ENCODE peak calls at places on chromosome 11, in nine cellular contexts. One of them, this sample, is unnamed.

GRCh38 chr11:46876471-46876870 is 30.4 kb upstream of the CKAP5 start:
- DNase-seq in SJSA1: no peak
- DNase-seq in AG04450: no peak
- DNase-seq in myocyte: no peak
- DNase-seq in nephron progenitor cell: no peak
- DNase-seq in brain microvascular endothelial cell: no peak
- DNase-seq in NCI-H748 treated with DMSO at 0.1 percent for 48 hours: no peak
- DNase-seq in CD4-positive, alpha-beta T cell: no peak
- DNase-seq in stimulated activated CD4-positive, alpha-beta T cell treated with anti-CD3 and anti-CD28 coated beads, Interleukin-4, amount 100 ng/mL, for 1 hour: no peak
- DNase-seq in this sample: no peak

GRCh38 chr11:10305964-10306918 is 1.4 kb downstream of the ADM start:
- DNase-seq in SJSA1: no peak
- DNase-seq in AG04450: no peak
- DNase-seq in myocyte: peak
- DNase-seq in nephron progenitor cell: peak
- DNase-seq in brain microvascular endothelial cell: no peak
- DNase-seq in NCI-H748 treated with DMSO at 0.1 percent for 48 hours: no peak
- DNase-seq in CD4-positive, alpha-beta T cell: no peak
- DNase-seq in stimulated activated CD4-positive, alpha-beta T cell treated with anti-CD3 and anti-CD28 coated beads, Interleukin-4, amount 100 ng/mL, for 1 hour: peak
- DNase-seq in this sample: no peak

GRCh38 chr11:106986261-106986660 is 32.0 kb downstream of the GUCY1A2 start:
- DNase-seq in SJSA1: no peak
- DNase-seq in AG04450: no peak
- DNase-seq in myocyte: no peak
- DNase-seq in nephron progenitor cell: no peak
- DNase-seq in brain microvascular endothelial cell: peak
- DNase-seq in NCI-H748 treated with DMSO at 0.1 percent for 48 hours: no peak
- DNase-seq in CD4-positive, alpha-beta T cell: no peak
- DNase-seq in stimulated activated CD4-positive, alpha-beta T cell treated with anti-CD3 and anti-CD28 coated beads, Interleukin-4, amount 100 ng/mL, for 1 hour: no peak
- DNase-seq in this sample: peak

GRCh38 chr11:79501688-79502087 is 60.9 kb upstream of the TENM4 start:
- DNase-seq in SJSA1: no peak
- DNase-seq in AG04450: no peak
- DNase-seq in myocyte: no peak
- DNase-seq in nephron progenitor cell: no peak
- DNase-seq in brain microvascular endothelial cell: no peak
- DNase-seq in NCI-H748 treated with DMSO at 0.1 percent for 48 hours: no peak
- DNase-seq in CD4-positive, alpha-beta T cell: no peak
- DNase-seq in stimulated activated CD4-positive, alpha-beta T cell treated with anti-CD3 and anti-CD28 coated beads, Interleukin-4, amount 100 ng/mL, for 1 hour: no peak
- DNase-seq in this sample: no peak

GRCh38 chr11:8055111-8055835 is 25.7 kb upstream of the TUB start:
- DNase-seq in SJSA1: no peak
- DNase-seq in AG04450: no peak
- DNase-seq in myocyte: no peak
- DNase-seq in nephron progenitor cell: no peak
- DNase-seq in brain microvascular endothelial cell: no peak
- DNase-seq in NCI-H748 treated with DMSO at 0.1 percent for 48 hours: no peak
- DNase-seq in CD4-positive, alpha-beta T cell: no peak
- DNase-seq in stimulated activated CD4-positive, alpha-beta T cell treated with anti-CD3 and anti-CD28 coated beads, Interleukin-4, amount 100 ng/mL, for 1 hour: no peak
- DNase-seq in this sample: peak

GRCh38 chr11:70036971-70037882 is 40.9 kb upstream of the ANO1 start:
- DNase-seq in SJSA1: no peak
- DNase-seq in AG04450: no peak
- DNase-seq in myocyte: no peak
- DNase-seq in nephron progenitor cell: no peak
- DNase-seq in brain microvascular endothelial cell: no peak
- DNase-seq in NCI-H748 treated with DMSO at 0.1 percent for 48 hours: no peak
- DNase-seq in CD4-positive, alpha-beta T cell: no peak
- DNase-seq in stimulated activated CD4-positive, alpha-beta T cell treated with anti-CD3 and anti-CD28 coated beads, Interleukin-4, amount 100 ng/mL, for 1 hour: no peak
- DNase-seq in this sample: no peak

GRCh38 chr11:76832365-76832764 is 28.4 kb upstream of the ACER3 start:
- DNase-seq in SJSA1: no peak
- DNase-seq in AG04450: no peak
- DNase-seq in myocyte: no peak
- DNase-seq in nephron progenitor cell: no peak
- DNase-seq in brain microvascular endothelial cell: no peak
- DNase-seq in NCI-H748 treated with DMSO at 0.1 percent for 48 hours: no peak
- DNase-seq in CD4-positive, alpha-beta T cell: no peak
- DNase-seq in stimulated activated CD4-positive, alpha-beta T cell treated with anti-CD3 and anti-CD28 coated beads, Interleukin-4, amount 100 ng/mL, for 1 hour: no peak
- DNase-seq in this sample: no peak

GRCh38 chr11:48036466-48036865 is 56.1 kb downstream of the PTPRJ start:
- DNase-seq in SJSA1: no peak
- DNase-seq in AG04450: peak
- DNase-seq in myocyte: no peak
- DNase-seq in nephron progenitor cell: no peak
- DNase-seq in brain microvascular endothelial cell: no peak
- DNase-seq in NCI-H748 treated with DMSO at 0.1 percent for 48 hours: no peak
- DNase-seq in CD4-positive, alpha-beta T cell: no peak
- DNase-seq in stimulated activated CD4-positive, alpha-beta T cell treated with anti-CD3 and anti-CD28 coated beads, Interleukin-4, amount 100 ng/mL, for 1 hour: no peak
- DNase-seq in this sample: peak

GRCh38 chr11:69333906-69334305 is 40.0 kb downstream of the MYEOV start:
- DNase-seq in SJSA1: no peak
- DNase-seq in AG04450: no peak
- DNase-seq in myocyte: peak
- DNase-seq in nephron progenitor cell: no peak
- DNase-seq in brain microvascular endothelial cell: no peak
- DNase-seq in NCI-H748 treated with DMSO at 0.1 percent for 48 hours: no peak
- DNase-seq in CD4-positive, alpha-beta T cell: no peak
- DNase-seq in stimulated activated CD4-positive, alpha-beta T cell treated with anti-CD3 and anti-CD28 coated beads, Interleukin-4, amount 100 ng/mL, for 1 hour: no peak
- DNase-seq in this sample: no peak

GRCh38 chr11:35579557-35580396 is 38.5 kb upstream of the FJX1 start:
- DNase-seq in SJSA1: peak
- DNase-seq in AG04450: peak
- DNase-seq in myocyte: peak
- DNase-seq in nephron progenitor cell: no peak
- DNase-seq in brain microvascular endothelial cell: peak
- DNase-seq in NCI-H748 treated with DMSO at 0.1 percent for 48 hours: no peak
- DNase-seq in CD4-positive, alpha-beta T cell: no peak
- DNase-seq in stimulated activated CD4-positive, alpha-beta T cell treated with anti-CD3 and anti-CD28 coated beads, Interleukin-4, amount 100 ng/mL, for 1 hour: no peak
- DNase-seq in this sample: peak

GRCh38 chr11:90134420-90135003 is at the start of gene NAALAD2:
- DNase-seq in SJSA1: peak
- DNase-seq in AG04450: no peak
- DNase-seq in myocyte: peak
- DNase-seq in nephron progenitor cell: peak
- DNase-seq in brain microvascular endothelial cell: peak
- DNase-seq in NCI-H748 treated with DMSO at 0.1 percent for 48 hours: no peak
- DNase-seq in CD4-positive, alpha-beta T cell: no peak
- DNase-seq in stimulated activated CD4-positive, alpha-beta T cell treated with anti-CD3 and anti-CD28 coated beads, Interleukin-4, amount 100 ng/mL, for 1 hour: no peak
- DNase-seq in this sample: peak

GRCh38 chr11:77879218-77879617 is 58.3 kb downstream of the AAMDC start:
- DNase-seq in SJSA1: no peak
- DNase-seq in AG04450: peak
- DNase-seq in myocyte: peak
- DNase-seq in nephron progenitor cell: no peak
- DNase-seq in brain microvascular endothelial cell: no peak
- DNase-seq in NCI-H748 treated with DMSO at 0.1 percent for 48 hours: no peak
- DNase-seq in CD4-positive, alpha-beta T cell: no peak
- DNase-seq in stimulated activated CD4-positive, alpha-beta T cell treated with anti-CD3 and anti-CD28 coated beads, Interleukin-4, amount 100 ng/mL, for 1 hour: no peak
- DNase-seq in this sample: peak

GRCh38 chr11:2688381-2689231 is 11.2 kb downstream of the KCNQ1OT1 start:
- DNase-seq in SJSA1: no peak
- DNase-seq in AG04450: no peak
- DNase-seq in myocyte: no peak
- DNase-seq in nephron progenitor cell: no peak
- DNase-seq in brain microvascular endothelial cell: no peak
- DNase-seq in NCI-H748 treated with DMSO at 0.1 percent for 48 hours: no peak
- DNase-seq in CD4-positive, alpha-beta T cell: no peak
- DNase-seq in stimulated activated CD4-positive, alpha-beta T cell treated with anti-CD3 and anti-CD28 coated beads, Interleukin-4, amount 100 ng/mL, for 1 hour: no peak
- DNase-seq in this sample: no peak

GRCh38 chr11:106986673-106987072 is 31.6 kb downstream of the GUCY1A2 start:
- DNase-seq in SJSA1: no peak
- DNase-seq in AG04450: no peak
- DNase-seq in myocyte: no peak
- DNase-seq in nephron progenitor cell: no peak
- DNase-seq in brain microvascular endothelial cell: no peak
- DNase-seq in NCI-H748 treated with DMSO at 0.1 percent for 48 hours: no peak
- DNase-seq in CD4-positive, alpha-beta T cell: no peak
- DNase-seq in stimulated activated CD4-positive, alpha-beta T cell treated with anti-CD3 and anti-CD28 coated beads, Interleukin-4, amount 100 ng/mL, for 1 hour: no peak
- DNase-seq in this sample: peak

GRCh38 chr11:124961972-124962609 is 8.1 kb downstream of the CCDC15 start:
- DNase-seq in SJSA1: peak
- DNase-seq in AG04450: peak
- DNase-seq in myocyte: peak
- DNase-seq in nephron progenitor cell: no peak
- DNase-seq in brain microvascular endothelial cell: peak
- DNase-seq in NCI-H748 treated with DMSO at 0.1 percent for 48 hours: peak
- DNase-seq in CD4-positive, alpha-beta T cell: no peak
- DNase-seq in stimulated activated CD4-positive, alpha-beta T cell treated with anti-CD3 and anti-CD28 coated beads, Interleukin-4, amount 100 ng/mL, for 1 hour: no peak
- DNase-seq in this sample: peak

GRCh38 chr11:102760355-102761035 is 19.9 kb downstream of the MMP10 start:
- DNase-seq in SJSA1: peak
- DNase-seq in AG04450: peak
- DNase-seq in myocyte: peak
- DNase-seq in nephron progenitor cell: no peak
- DNase-seq in brain microvascular endothelial cell: peak
- DNase-seq in NCI-H748 treated with DMSO at 0.1 percent for 48 hours: no peak
- DNase-seq in CD4-positive, alpha-beta T cell: no peak
- DNase-seq in stimulated activated CD4-positive, alpha-beta T cell treated with anti-CD3 and anti-CD28 coated beads, Interleukin-4, amount 100 ng/mL, for 1 hour: no peak
- DNase-seq in this sample: peak

GRCh38 chr11:32870676-32871075 is 21.9 kb upstream of the QSER1 start:
- DNase-seq in SJSA1: no peak
- DNase-seq in AG04450: no peak
- DNase-seq in myocyte: no peak
- DNase-seq in nephron progenitor cell: peak
- DNase-seq in brain microvascular endothelial cell: no peak
- DNase-seq in NCI-H748 treated with DMSO at 0.1 percent for 48 hours: peak
- DNase-seq in CD4-positive, alpha-beta T cell: peak
- DNase-seq in stimulated activated CD4-positive, alpha-beta T cell treated with anti-CD3 and anti-CD28 coated beads, Interleukin-4, amount 100 ng/mL, for 1 hour: peak
- DNase-seq in this sample: no peak

GRCh38 chr11:65036931-65037330 is 4.1 kb upstream of the SAC3D1 start:
- DNase-seq in SJSA1: no peak
- DNase-seq in AG04450: no peak
- DNase-seq in myocyte: peak
- DNase-seq in nephron progenitor cell: no peak
- DNase-seq in brain microvascular endothelial cell: no peak
- DNase-seq in NCI-H748 treated with DMSO at 0.1 percent for 48 hours: no peak
- DNase-seq in CD4-positive, alpha-beta T cell: no peak
- DNase-seq in stimulated activated CD4-positive, alpha-beta T cell treated with anti-CD3 and anti-CD28 coated beads, Interleukin-4, amount 100 ng/mL, for 1 hour: no peak
- DNase-seq in this sample: no peak

GRCh38 chr11:70667767-70668166 is 269.4 kb downstream of the CTTN start:
- DNase-seq in SJSA1: no peak
- DNase-seq in AG04450: no peak
- DNase-seq in myocyte: no peak
- DNase-seq in nephron progenitor cell: no peak
- DNase-seq in brain microvascular endothelial cell: no peak
- DNase-seq in NCI-H748 treated with DMSO at 0.1 percent for 48 hours: no peak
- DNase-seq in CD4-positive, alpha-beta T cell: no peak
- DNase-seq in stimulated activated CD4-positive, alpha-beta T cell treated with anti-CD3 and anti-CD28 coated beads, Interleukin-4, amount 100 ng/mL, for 1 hour: no peak
- DNase-seq in this sample: no peak

GRCh38 chr11:113331988-113332387 is 17.6 kb downstream of the TTC12 start:
- DNase-seq in SJSA1: no peak
- DNase-seq in AG04450: no peak
- DNase-seq in myocyte: no peak
- DNase-seq in nephron progenitor cell: no peak
- DNase-seq in brain microvascular endothelial cell: no peak
- DNase-seq in NCI-H748 treated with DMSO at 0.1 percent for 48 hours: no peak
- DNase-seq in CD4-positive, alpha-beta T cell: no peak
- DNase-seq in stimulated activated CD4-positive, alpha-beta T cell treated with anti-CD3 and anti-CD28 coated beads, Interleukin-4, amount 100 ng/mL, for 1 hour: no peak
- DNase-seq in this sample: no peak

GRCh38 chr11:107014871-107015270 is 3.4 kb downstream of the GUCY1A2 start:
- DNase-seq in SJSA1: no peak
- DNase-seq in AG04450: no peak
- DNase-seq in myocyte: no peak
- DNase-seq in nephron progenitor cell: no peak
- DNase-seq in brain microvascular endothelial cell: no peak
- DNase-seq in NCI-H748 treated with DMSO at 0.1 percent for 48 hours: no peak
- DNase-seq in CD4-positive, alpha-beta T cell: no peak
- DNase-seq in stimulated activated CD4-positive, alpha-beta T cell treated with anti-CD3 and anti-CD28 coated beads, Interleukin-4, amount 100 ng/mL, for 1 hour: no peak
- DNase-seq in this sample: no peak

GRCh38 chr11:78698612-78699011 is 123.9 kb upstream of the NARS2 start:
- DNase-seq in SJSA1: no peak
- DNase-seq in AG04450: peak
- DNase-seq in myocyte: peak
- DNase-seq in nephron progenitor cell: no peak
- DNase-seq in brain microvascular endothelial cell: peak
- DNase-seq in NCI-H748 treated with DMSO at 0.1 percent for 48 hours: no peak
- DNase-seq in CD4-positive, alpha-beta T cell: no peak
- DNase-seq in stimulated activated CD4-positive, alpha-beta T cell treated with anti-CD3 and anti-CD28 coated beads, Interleukin-4, amount 100 ng/mL, for 1 hour: no peak
- DNase-seq in this sample: peak

GRCh38 chr11:77299528-77299993 is 1.9 kb downstream of the GDPD4 start:
- DNase-seq in SJSA1: no peak
- DNase-seq in AG04450: no peak
- DNase-seq in myocyte: no peak
- DNase-seq in nephron progenitor cell: no peak
- DNase-seq in brain microvascular endothelial cell: no peak
- DNase-seq in NCI-H748 treated with DMSO at 0.1 percent for 48 hours: no peak
- DNase-seq in CD4-positive, alpha-beta T cell: no peak
- DNase-seq in stimulated activated CD4-positive, alpha-beta T cell treated with anti-CD3 and anti-CD28 coated beads, Interleukin-4, amount 100 ng/mL, for 1 hour: no peak
- DNase-seq in this sample: no peak

GRCh38 chr11:19290356-19290755 is 49.6 kb upstream of the E2F8 start:
- DNase-seq in SJSA1: no peak
- DNase-seq in AG04450: no peak
- DNase-seq in myocyte: no peak
- DNase-seq in nephron progenitor cell: no peak
- DNase-seq in brain microvascular endothelial cell: no peak
- DNase-seq in NCI-H748 treated with DMSO at 0.1 percent for 48 hours: no peak
- DNase-seq in CD4-positive, alpha-beta T cell: no peak
- DNase-seq in stimulated activated CD4-positive, alpha-beta T cell treated with anti-CD3 and anti-CD28 coated beads, Interleukin-4, amount 100 ng/mL, for 1 hour: no peak
- DNase-seq in this sample: peak

GRCh38 chr11:2767071-2767470 is 67.3 kb upstream of the KCNQ1OT1 start:
- DNase-seq in SJSA1: no peak
- DNase-seq in AG04450: no peak
- DNase-seq in myocyte: no peak
- DNase-seq in nephron progenitor cell: no peak
- DNase-seq in brain microvascular endothelial cell: no peak
- DNase-seq in NCI-H748 treated with DMSO at 0.1 percent for 48 hours: no peak
- DNase-seq in CD4-positive, alpha-beta T cell: no peak
- DNase-seq in stimulated activated CD4-positive, alpha-beta T cell treated with anti-CD3 and anti-CD28 coated beads, Interleukin-4, amount 100 ng/mL, for 1 hour: no peak
- DNase-seq in this sample: no peak

GRCh38 chr11:92556435-92556834 is 331.8 kb downstream of the FAT3 start:
- DNase-seq in SJSA1: no peak
- DNase-seq in AG04450: no peak
- DNase-seq in myocyte: peak
- DNase-seq in nephron progenitor cell: peak
- DNase-seq in brain microvascular endothelial cell: peak
- DNase-seq in NCI-H748 treated with DMSO at 0.1 percent for 48 hours: no peak
- DNase-seq in CD4-positive, alpha-beta T cell: no peak
- DNase-seq in stimulated activated CD4-positive, alpha-beta T cell treated with anti-CD3 and anti-CD28 coated beads, Interleukin-4, amount 100 ng/mL, for 1 hour: no peak
- DNase-seq in this sample: peak

GRCh38 chr11:3101921-3102640 is 44.9 kb upstream of the CARS1 start:
- DNase-seq in SJSA1: no peak
- DNase-seq in AG04450: no peak
- DNase-seq in myocyte: no peak
- DNase-seq in nephron progenitor cell: no peak
- DNase-seq in brain microvascular endothelial cell: no peak
- DNase-seq in NCI-H748 treated with DMSO at 0.1 percent for 48 hours: no peak
- DNase-seq in CD4-positive, alpha-beta T cell: no peak
- DNase-seq in stimulated activated CD4-positive, alpha-beta T cell treated with anti-CD3 and anti-CD28 coated beads, Interleukin-4, amount 100 ng/mL, for 1 hour: no peak
- DNase-seq in this sample: no peak

GRCh38 chr11:105137286-105137685 is 2.3 kb downstream of the CARD18 start:
- DNase-seq in SJSA1: peak
- DNase-seq in AG04450: no peak
- DNase-seq in myocyte: peak
- DNase-seq in nephron progenitor cell: no peak
- DNase-seq in brain microvascular endothelial cell: peak
- DNase-seq in NCI-H748 treated with DMSO at 0.1 percent for 48 hours: no peak
- DNase-seq in CD4-positive, alpha-beta T cell: no peak
- DNase-seq in stimulated activated CD4-positive, alpha-beta T cell treated with anti-CD3 and anti-CD28 coated beads, Interleukin-4, amount 100 ng/mL, for 1 hour: no peak
- DNase-seq in this sample: peak

GRCh38 chr11:70517996-70518907 is 119.9 kb downstream of the CTTN start:
- DNase-seq in SJSA1: peak
- DNase-seq in AG04450: no peak
- DNase-seq in myocyte: peak
- DNase-seq in nephron progenitor cell: no peak
- DNase-seq in brain microvascular endothelial cell: peak
- DNase-seq in NCI-H748 treated with DMSO at 0.1 percent for 48 hours: no peak
- DNase-seq in CD4-positive, alpha-beta T cell: no peak
- DNase-seq in stimulated activated CD4-positive, alpha-beta T cell treated with anti-CD3 and anti-CD28 coated beads, Interleukin-4, amount 100 ng/mL, for 1 hour: no peak
- DNase-seq in this sample: peak

GRCh38 chr11:111913997-111914396 is 1.5 kb downstream of the HSPB2 start:
- DNase-seq in SJSA1: peak
- DNase-seq in AG04450: no peak
- DNase-seq in myocyte: peak
- DNase-seq in nephron progenitor cell: no peak
- DNase-seq in brain microvascular endothelial cell: peak
- DNase-seq in NCI-H748 treated with DMSO at 0.1 percent for 48 hours: no peak
- DNase-seq in CD4-positive, alpha-beta T cell: no peak
- DNase-seq in stimulated activated CD4-positive, alpha-beta T cell treated with anti-CD3 and anti-CD28 coated beads, Interleukin-4, amount 100 ng/mL, for 1 hour: no peak
- DNase-seq in this sample: no peak